ENCODE peak calls at places on chromosome X, in seven cellular contexts. W, V, B, M, C, E and J are unnamed samples.

GRCh38 chrX:46665232-46666162 is 91.9 kb downstream of the CHST7 start:
- DNase-seq in E (no peak), M (no peak), W (no peak), V (peak), B (no peak), C (no peak), J (no peak)

GRCh38 chrX:10168226-10168625 is 11.5 kb downstream of the CLCN4 start:
- DNase-seq in E (no peak), V (no peak), B (no peak), W (no peak), C (no peak), M (no peak), J (no peak)

GRCh38 chrX:47796433-47796906 is 40.2 kb upstream of the ZNF81 start:
- DNase-seq in C (peak), B (no peak), M (peak), E (no peak), W (no peak), V (peak), J (peak)

GRCh38 chrX:69162466-69162865 is 2.8 kb downstream of the PJA1 start:
- DNase-seq in M (no peak), B (no peak), E (no peak), W (no peak), V (no peak), C (no peak), J (no peak)

GRCh38 chrX:72142094-72142843 is 10.6 kb upstream of the RTL5 start:
- DNase-seq in E (no peak), B (no peak), V (no peak), W (no peak), C (no peak), M (no peak), J (no peak)

GRCh38 chrX:112008724-112009123 is 73.9 kb downstream of the TRPC5 start:
- DNase-seq in W (no peak), M (no peak), C (no peak), E (no peak), V (no peak), B (no peak), J (no peak)

GRCh38 chrX:46185923-46186810 is 359.1 kb downstream of the ZNF674 start:
- DNase-seq in M (no peak), E (no peak), C (no peak), W (no peak), B (no peak), V (no peak), J (no peak)

GRCh38 chrX:149129767-149130166 is 375.3 kb downstream of the IDS start:
- DNase-seq in V (no peak), C (no peak), E (no peak), W (no peak), B (no peak), M (no peak), J (no peak)

GRCh38 chrX:3252744-3253143 is 93.7 kb downstream of the MXRA5 start:
- DNase-seq in E (no peak), M (no peak), B (no peak), W (no peak), V (no peak), C (peak), J (no peak)

GRCh38 chrX:64739792-64740378 is 236.4 kb downstream of the ZC4H2 start:
- DNase-seq in B (no peak), E (no peak), M (no peak), C (no peak), V (no peak), W (no peak), J (no peak)

GRCh38 chrX:72366746-72367145 is 61.0 kb upstream of the CITED1 start:
- DNase-seq in M (no peak), V (no peak), W (no peak), B (no peak), C (no peak), E (no peak), J (no peak)

GRCh38 chrX:19152762-19153161 is 30.5 kb upstream of the ADGRG2 start:
- DNase-seq in W (no peak), V (peak), B (no peak), C (no peak), E (no peak), M (no peak), J (no peak)

GRCh38 chrX:40719218-40719617 is 16.1 kb downstream of the MED14 start:
- DNase-seq in W (no peak), V (peak), C (no peak), M (peak), E (no peak), B (no peak), J (no peak)

GRCh38 chrX:132677233-132677716 is 188.4 kb upstream of the MBNL3 start:
- DNase-seq in W (no peak), B (no peak), E (no peak), V (no peak), M (no peak), C (no peak), J (no peak)